ENCODE peak calls at places on chromosomes 16 and 17, in ten cellular contexts. L is heart left ventricle; J is naive thymus-derived CD4-positive, alpha-beta T cell; P is colonic mucosa; X is esophagus squamous epithelium; A is Karpas-422; U is DND-41; R is IMR-90; S is heart right ventricle; H is Peyer's patch. T is an unnamed sample. For H3K36me3 and H3K4me1, the result is how much of the 10 kb centered on the place peaks cover.

GRCh38 chr16:54075446-54075845 is 211.1 kb downstream of the IRX3 start:
- DNase-seq in L (no peak), J (no peak), P (no peak), X (no peak), A (no peak), U (no peak), R (no peak), S (no peak), H (no peak), T (no peak)

GRCh38 chr17:10875984-10876555 is 38.2 kb upstream of the PIRT start:
- DNase-seq in L (peak), J (no peak), P (peak), X (no peak), A (peak), U (peak), R (peak), S (peak), H (peak), T (peak)

GRCh38 chr17:29618272-29619065 is 4.2 kb downstream of the CORO6 start:
- DNase-seq in L (no peak), J (no peak), P (no peak), X (no peak), A (no peak), U (no peak), R (no peak), S (no peak), H (no peak), T (no peak)

GRCh38 chr17:6099492-6099891 is 29.3 kb downstream of the WSCD1 start:
- DNase-seq in L (no peak), J (no peak), P (no peak), X (no peak), A (no peak), U (no peak), R (no peak), S (no peak), H (no peak), T (no peak)

GRCh38 chr16:17407321-17407720 is 63.4 kb downstream of the XYLT1 start:
- DNase-seq in L (no peak), J (no peak), P (no peak), X (no peak), A (no peak), U (no peak), R (no peak), S (no peak), H (no peak), T (no peak)

GRCh38 chr17:79947351-79948031 is 88.2 kb downstream of the TBC1D16 start:
- DNase-seq in L (no peak), J (no peak), P (peak), X (no peak), A (no peak), U (no peak), R (peak), S (no peak), H (peak), T (no peak)

GRCh38 chr17:33501185-33501584 is 208.1 kb upstream of the ASIC2 start:
- DNase-seq in L (no peak), J (no peak), P (no peak), X (no peak), A (no peak), U (no peak), R (no peak), S (no peak), H (no peak), T (peak)

GRCh38 chr17:7884581-7885356 is 3.8 kb upstream of the CHD3 start:
- DNase-seq in L (peak), J (peak), P (no peak), X (no peak), A (peak), U (peak), R (no peak), S (no peak), H (peak), T (peak)

GRCh38 chr17:28033972-28034714 is 8.3 kb upstream of the NLK start:
- DNase-seq in L (no peak), J (no peak), P (no peak), X (no peak), A (peak), U (no peak), R (peak), S (peak), H (no peak), T (peak)

GRCh38 chr17:70121136-70121535 is 46.1 kb downstream of the KCNJ16 start:
- DNase-seq in L (no peak), J (no peak), P (no peak), X (no peak), A (no peak), U (no peak), R (no peak), S (no peak), H (no peak), T (no peak)

GRCh38 chr16:81446318-81447275 is 2.0 kb downstream of the CMIP start:
- DNase-seq in L (no peak), J (peak), P (peak), X (no peak), A (no peak), U (peak), R (peak), S (no peak), H (peak), T (peak)

GRCh38 chr16:19375561-19376158 is 42.0 kb upstream of the TMC5 start:
- DNase-seq in L (peak), J (no peak), P (peak), X (no peak), A (peak), U (peak), R (peak), S (peak), H (peak), T (peak)

GRCh38 chr17:37673386-37673785 is 30.1 kb upstream of the DDX52 start:
- DNase-seq in L (no peak), J (no peak), P (no peak), X (no peak), A (no peak), U (no peak), R (no peak), S (no peak), H (no peak), T (no peak)

GRCh38 chr17:19978206-19978802 is 676 bp upstream of the AKAP10 start:
- DNase-seq in L (no peak), J (peak), P (peak), X (no peak), A (peak), U (peak), R (no peak), S (no peak), H (peak), T (peak)

GRCh38 chr16:27048316-27048715 is 18.4 kb upstream of the C16orf82 start:
- DNase-seq in L (no peak), J (no peak), P (no peak), X (no peak), A (no peak), U (no peak), R (no peak), S (no peak), H (no peak), T (no peak)

GRCh38 chr17:77164483-77165030 is 23.8 kb downstream of the SEC14L1 start:
- DNase-seq in L (no peak), J (no peak), P (no peak), X (no peak), A (no peak), U (no peak), R (peak), S (peak), H (no peak), T (no peak)

GRCh38 chr16:49596699-49597291 is 223.2 kb downstream of the C16orf78 start:
- DNase-seq in L (no peak), J (no peak), P (no peak), X (no peak), A (no peak), U (no peak), R (no peak), S (no peak), H (no peak), T (peak)

GRCh38 chr17:21680366-21680765 is 12.0 kb upstream of the KCNJ18 start:
- DNase-seq in L (no peak), J (no peak), P (no peak), X (no peak), A (peak), U (no peak), R (no peak), S (no peak), H (peak), T (no peak)

GRCh38 chr16:86740817-86741799 is 162.8 kb downstream of the FOXL1 start:
- DNase-seq in L (peak), J (no peak), P (no peak), X (no peak), A (no peak), U (no peak), R (peak), S (peak), H (no peak), T (peak)

GRCh38 chr16:89388536-89388935 is 101.8 kb downstream of the ANKRD11 start:
- DNase-seq in L (no peak), J (no peak), P (no peak), X (no peak), A (no peak), U (no peak), R (no peak), S (no peak), H (no peak), T (no peak)

GRCh38 chr16:6382787-6383515 is 949.7 kb upstream of the RBFOX1 start:
- DNase-seq in L (no peak), J (no peak), P (no peak), X (no peak), A (no peak), U (no peak), R (no peak), S (no peak), H (no peak), T (no peak)

GRCh38 chr16:11668590-11669379 is 530 bp downstream of the SNN start:
- DNase-seq in L (peak), J (no peak), P (no peak), X (no peak), A (no peak), U (no peak), R (no peak), S (no peak), H (peak), T (no peak)

GRCh38 chr17:51362818-51363598 is 102.7 kb downstream of the UTP18 start:
- DNase-seq in L (no peak), J (no peak), P (no peak), X (no peak), A (no peak), U (no peak), R (no peak), S (no peak), H (no peak), T (peak)

GRCh38 chr16:66580605-66581209 is 1.4 kb downstream of the CMTM2 start:
- DNase-seq in L (no peak), J (no peak), P (no peak), X (no peak), A (no peak), U (no peak), R (peak), S (no peak), H (no peak), T (no peak)

GRCh38 chr17:78337244-78338109 is 22.4 kb downstream of the SOCS3 start:
- DNase-seq in L (no peak), J (no peak), P (peak), X (no peak), A (peak), U (no peak), R (peak), S (no peak), H (peak), T (peak)

GRCh38 chr16:68288252-68288650 is 22.5 kb downstream of the SLC7A6OS start:
- DNase-seq in L (no peak), J (no peak), P (no peak), X (no peak), A (no peak), U (no peak), R (no peak), S (no peak), H (no peak), T (no peak)
- H3K36me3 ChIP-seq in L (under half), J (under half), P (under half), X (under half), A (under half), U (half or more), R (under half), S (half or more), H (under half), T (half or more)

DNA sequence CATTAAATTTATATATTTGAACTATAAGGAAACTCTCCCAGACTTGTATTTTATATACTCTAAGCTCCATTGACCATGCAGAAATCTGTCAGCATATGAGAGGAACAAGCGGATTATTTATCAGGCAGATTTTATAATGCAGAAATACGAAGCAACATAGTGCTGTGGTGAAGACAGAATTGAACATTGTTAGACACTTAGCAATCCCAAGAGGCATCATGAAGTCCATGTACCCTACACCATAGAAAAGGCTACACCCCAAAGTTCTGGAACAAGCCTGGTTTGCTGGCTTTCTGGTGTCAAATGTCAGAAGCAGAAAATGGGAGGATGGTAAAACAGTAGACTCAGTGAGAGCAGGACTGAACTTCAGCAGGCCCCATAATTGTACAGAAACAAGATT is 241.1 kb downstream of the PRKCA start:
- DNase-seq in L (no peak), J (no peak), P (no peak), X (no peak), A (peak), U (no peak), R (no peak), S (no peak), H (no peak), T (no peak)
- H3K4me1 ChIP-seq in L (under half), J (under half), P (under half), X (under half), A (half or more), U (half or more), R (under half), S (under half), H (under half), T (under half)

GRCh38 chr16:47970291-47970931 is 185.4 kb downstream of the ABCC12 start:
- DNase-seq in L (no peak), J (no peak), P (no peak), X (no peak), A (peak), U (peak), R (peak), S (no peak), H (no peak), T (peak)

GRCh38 chr16:47971225-47971624 is 184.6 kb downstream of the ABCC12 start:
- DNase-seq in L (no peak), J (no peak), P (no peak), X (no peak), A (no peak), U (no peak), R (no peak), S (no peak), H (no peak), T (no peak)

GRCh38 chr16:47965439-47965838 is 190.4 kb downstream of the ABCC12 start:
- DNase-seq in L (no peak), J (no peak), P (no peak), X (no peak), A (no peak), U (no peak), R (peak), S (no peak), H (no peak), T (peak)

GRCh38 chr16:47967374-47967773 is 188.4 kb downstream of the ABCC12 start:
- DNase-seq in L (no peak), J (no peak), P (no peak), X (no peak), A (no peak), U (no peak), R (no peak), S (no peak), H (no peak), T (no peak)

DNA sequence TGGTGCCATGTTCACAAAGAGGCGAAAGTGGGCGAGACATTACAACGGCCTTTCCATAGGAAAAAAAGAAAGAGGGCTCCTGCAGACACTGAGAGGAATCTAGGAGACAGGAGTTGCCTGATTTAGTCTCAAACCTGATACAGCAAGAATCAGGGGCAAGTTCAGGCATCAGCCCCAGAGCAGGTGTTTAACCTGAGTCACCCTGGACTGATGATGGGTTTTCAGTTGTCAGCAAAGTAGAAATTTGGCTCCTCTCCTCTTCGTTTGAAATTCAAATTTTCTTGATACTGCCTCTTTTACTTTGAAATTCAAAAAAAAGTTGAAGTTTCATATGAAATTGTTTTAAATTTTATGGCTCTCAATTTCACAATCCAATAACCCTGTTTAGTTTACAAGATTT is 189.5 kb downstream of the ABCC12 start:
- DNase-seq in L (no peak), J (no peak), P (no peak), X (no peak), A (peak), U (no peak), R (no peak), S (no peak), H (no peak), T (peak)
- H3K27ac ChIP-seq in L (no peak), J (no peak), P (no peak), X (no peak), A (peak), U (no peak), R (no peak), S (no peak), H (no peak), T (no peak)

GRCh38 chr17:82090549-82091263 is 7.3 kb downstream of the FASN start:
- DNase-seq in L (no peak), J (no peak), P (no peak), X (no peak), A (no peak), U (no peak), R (no peak), S (no peak), H (no peak), T (no peak)

GRCh38 chr17:82092094-82092586 is 5.9 kb downstream of the FASN start:
- DNase-seq in L (no peak), J (no peak), P (no peak), X (no peak), A (no peak), U (no peak), R (no peak), S (no peak), H (no peak), T (no peak)

GRCh38 chr17:82089723-82090548 is 8.1 kb downstream of the FASN start:
- DNase-seq in L (no peak), J (no peak), P (no peak), X (no peak), A (no peak), U (no peak), R (no peak), S (no peak), H (no peak), T (no peak)

GRCh38 chr17:82092628-82092994 is 5.4 kb downstream of the FASN start:
- DNase-seq in L (no peak), J (no peak), P (no peak), X (no peak), A (no peak), U (no peak), R (no peak), S (no peak), H (no peak), T (no peak)

DNA sequence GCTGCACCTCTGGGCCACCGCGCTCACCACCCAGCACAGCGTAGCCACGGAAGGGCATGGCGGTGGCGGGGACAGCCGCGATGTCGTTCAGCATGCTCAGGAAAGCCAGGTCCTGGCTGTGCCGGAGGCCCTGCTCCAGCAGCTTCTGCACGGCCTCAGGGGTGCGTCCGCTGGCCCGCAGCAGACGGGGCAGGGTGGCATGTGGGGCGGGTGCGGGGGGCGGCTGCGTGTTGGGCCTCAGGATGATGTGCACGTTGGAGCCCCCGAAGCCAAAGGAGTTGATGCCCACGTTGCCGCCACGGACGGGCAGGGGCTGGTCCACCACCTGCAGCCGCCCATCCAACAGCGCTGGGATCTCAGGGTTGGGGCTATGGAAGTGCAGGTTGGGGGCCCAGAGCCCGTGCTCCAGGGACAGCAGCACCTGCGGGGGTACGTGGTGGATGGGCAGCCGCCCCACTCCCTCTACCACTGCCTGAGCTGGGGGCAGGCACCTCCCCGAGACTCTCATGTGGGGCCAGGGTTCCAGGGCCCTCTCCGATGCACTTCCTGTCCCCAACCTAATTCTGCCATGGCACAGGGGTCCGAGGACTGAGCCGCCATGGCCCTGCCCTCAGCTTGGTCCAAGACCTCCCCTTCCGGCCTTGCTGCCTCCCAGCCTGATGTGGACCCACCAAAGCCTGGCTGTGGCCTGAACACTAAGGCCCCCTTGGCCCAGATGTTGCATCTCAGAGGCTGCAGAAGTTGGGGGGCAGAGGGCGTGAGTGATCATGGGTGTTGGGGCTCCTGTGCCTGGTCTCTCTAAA is 6.6 kb downstream of the FASN start:
- DNase-seq in L (no peak), J (no peak), P (no peak), X (no peak), A (no peak), U (no peak), R (no peak), S (no peak), H (no peak), T (no peak)
- H3K36me3 ChIP-seq in L (half or more), J (under half), P (half or more), X (half or more), A (under half), U (half or more), R (half or more), S (half or more), H (under half), T (half or more)

GRCh38 chr16:353404-354285 is 1.1 kb upstream of the AXIN1 start:
- DNase-seq in L (no peak), J (no peak), P (no peak), X (no peak), A (no peak), U (no peak), R (no peak), S (no peak), H (no peak), T (no peak)
- H3K4me1 ChIP-seq in L (under half), J (half or more), P (under half), X (under half), A (under half), U (under half), R (under half), S (under half), H (under half), T (under half)

DNA sequence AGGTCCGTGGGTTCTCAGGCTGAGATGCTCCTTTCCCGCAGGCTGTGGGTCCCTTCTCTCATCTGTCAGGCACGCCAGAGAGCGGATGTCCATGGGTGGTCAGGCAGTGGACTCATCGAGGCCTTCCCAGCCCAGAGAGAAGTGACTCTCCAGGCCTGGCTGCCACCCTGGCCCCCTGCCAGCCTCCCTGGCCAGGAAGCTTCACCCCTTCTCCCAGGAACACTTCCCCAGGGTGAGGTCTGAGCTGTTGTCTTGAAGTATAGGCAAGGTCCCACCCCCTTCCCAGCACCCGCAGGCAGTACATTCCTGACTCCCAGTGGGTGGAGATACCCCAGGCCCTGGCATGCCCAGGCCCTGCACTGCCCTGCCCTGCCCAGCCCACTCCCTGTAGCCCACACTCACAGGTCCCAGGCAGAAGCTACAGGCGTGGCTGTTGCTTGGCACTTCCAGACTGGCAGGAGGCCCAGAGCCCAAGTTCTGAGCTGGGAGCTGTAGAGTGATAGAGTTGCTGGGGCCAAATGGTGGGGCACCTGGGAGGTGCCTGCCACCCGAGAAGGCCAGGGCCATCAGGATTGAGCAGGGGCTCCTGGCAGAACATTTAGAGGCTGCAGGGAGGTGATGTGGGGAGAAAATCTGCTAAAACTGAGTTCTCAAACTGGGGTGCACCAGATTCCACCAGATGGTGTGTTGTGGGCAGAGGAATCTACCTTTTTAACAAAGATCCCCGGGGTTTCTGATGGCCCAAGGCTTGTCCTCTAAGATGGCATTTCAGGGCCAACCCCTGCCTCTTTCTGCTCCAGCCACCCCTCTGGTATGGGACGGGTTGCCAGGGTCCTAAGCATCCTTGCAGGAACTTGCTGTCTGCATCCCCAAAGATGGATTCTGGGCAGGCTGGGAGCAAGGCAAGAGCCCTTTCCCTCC is 6.7 kb downstream of the ITGA3 start:
- DNase-seq in L (peak), J (no peak), P (peak), X (no peak), A (no peak), U (no peak), R (peak), S (peak), H (peak), T (peak)
- H3K27ac ChIP-seq in L (peak), J (no peak), P (peak), X (peak), A (no peak), U (no peak), R (peak), S (peak), H (peak), T (no peak)